ENCODE peak calls at places on chromosome 22, in eight cellular contexts. One of them, this sample, is unnamed.

GRCh38 chr22:39895682-39896081 is 2.1 kb upstream of the ENTHD1 start:
- DNase-seq in right atrium auricular region: no peak
- DNase-seq in GM12864: no peak
- DNase-seq in prostate gland: no peak
- DNase-seq in pancreas: no peak
- DNase-seq in astrocyte of the spinal cord: no peak
- DNase-seq in PC-9: no peak
- DNase-seq in thyroid gland: no peak
- DNase-seq in this sample: no peak

GRCh38 chr22:29310065-29310862 is 3.8 kb downstream of the GAS2L1 start:
- DNase-seq in right atrium auricular region: no peak
- DNase-seq in GM12864: no peak
- DNase-seq in prostate gland: peak
- DNase-seq in pancreas: no peak
- DNase-seq in astrocyte of the spinal cord: no peak
- DNase-seq in PC-9: no peak
- DNase-seq in thyroid gland: peak
- DNase-seq in this sample: no peak

GRCh38 chr22:23580586-23581251 is 629 bp upstream of the IGLL1 start:
- DNase-seq in right atrium auricular region: no peak
- DNase-seq in GM12864: no peak
- DNase-seq in prostate gland: no peak
- DNase-seq in pancreas: no peak
- DNase-seq in astrocyte of the spinal cord: no peak
- DNase-seq in PC-9: no peak
- DNase-seq in thyroid gland: no peak
- DNase-seq in this sample: no peak

GRCh38 chr22:40285508-40285907 is 60.8 kb upstream of the ADSL start:
- DNase-seq in right atrium auricular region: no peak
- DNase-seq in GM12864: no peak
- DNase-seq in prostate gland: no peak
- DNase-seq in pancreas: no peak
- DNase-seq in astrocyte of the spinal cord: no peak
- DNase-seq in PC-9: no peak
- DNase-seq in thyroid gland: no peak
- DNase-seq in this sample: no peak

GRCh38 chr22:40392618-40393017 is 22.2 kb downstream of the SGSM3 start:
- DNase-seq in right atrium auricular region: no peak
- DNase-seq in GM12864: no peak
- DNase-seq in prostate gland: no peak
- DNase-seq in pancreas: no peak
- DNase-seq in astrocyte of the spinal cord: no peak
- DNase-seq in PC-9: no peak
- DNase-seq in thyroid gland: no peak
- DNase-seq in this sample: no peak

GRCh38 chr22:48342016-48342415 is 1485.7 kb downstream of the BRD1 start:
- DNase-seq in right atrium auricular region: no peak
- DNase-seq in GM12864: no peak
- DNase-seq in prostate gland: no peak
- DNase-seq in pancreas: no peak
- DNase-seq in astrocyte of the spinal cord: no peak
- DNase-seq in PC-9: no peak
- DNase-seq in thyroid gland: no peak
- DNase-seq in this sample: no peak

GRCh38 chr22:20267441-20268288 is 453 bp downstream of the RTN4R start:
- DNase-seq in right atrium auricular region: no peak
- DNase-seq in GM12864: no peak
- DNase-seq in prostate gland: no peak
- DNase-seq in pancreas: no peak
- DNase-seq in astrocyte of the spinal cord: no peak
- DNase-seq in PC-9: peak
- DNase-seq in thyroid gland: peak
- DNase-seq in this sample: no peak

GRCh38 chr22:21447694-21448402 is 19.3 kb upstream of the TMEM191C start:
- DNase-seq in right atrium auricular region: no peak
- DNase-seq in GM12864: no peak
- DNase-seq in prostate gland: peak
- DNase-seq in pancreas: peak
- DNase-seq in astrocyte of the spinal cord: no peak
- DNase-seq in PC-9: no peak
- DNase-seq in thyroid gland: peak
- DNase-seq in this sample: no peak

GRCh38 chr22:47199261-47199948 is 437.0 kb downstream of the TBC1D22A start:
- DNase-seq in right atrium auricular region: peak
- DNase-seq in GM12864: no peak
- DNase-seq in prostate gland: no peak
- DNase-seq in pancreas: peak
- DNase-seq in astrocyte of the spinal cord: no peak
- DNase-seq in PC-9: no peak
- DNase-seq in thyroid gland: no peak
- DNase-seq in this sample: no peak

GRCh38 chr22:46902436-46902835 is 140.0 kb downstream of the TBC1D22A start:
- DNase-seq in right atrium auricular region: peak
- DNase-seq in GM12864: no peak
- DNase-seq in prostate gland: no peak
- DNase-seq in pancreas: no peak
- DNase-seq in astrocyte of the spinal cord: no peak
- DNase-seq in PC-9: no peak
- DNase-seq in thyroid gland: peak
- DNase-seq in this sample: no peak

GRCh38 chr22:37650463-37651136 is 7.9 kb upstream of the PDXP start:
- DNase-seq in right atrium auricular region: no peak
- DNase-seq in GM12864: no peak
- DNase-seq in prostate gland: no peak
- DNase-seq in pancreas: no peak
- DNase-seq in astrocyte of the spinal cord: no peak
- DNase-seq in PC-9: no peak
- DNase-seq in thyroid gland: no peak
- DNase-seq in this sample: no peak

GRCh38 chr22:47918936-47919505 is 1156.6 kb downstream of the TBC1D22A start:
- DNase-seq in right atrium auricular region: no peak
- DNase-seq in GM12864: no peak
- DNase-seq in prostate gland: no peak
- DNase-seq in pancreas: no peak
- DNase-seq in astrocyte of the spinal cord: no peak
- DNase-seq in PC-9: no peak
- DNase-seq in thyroid gland: peak
- DNase-seq in this sample: no peak

GRCh38 chr22:20567993-20568417 is 60.6 kb downstream of the MED15 start:
- DNase-seq in right atrium auricular region: no peak
- DNase-seq in GM12864: no peak
- DNase-seq in prostate gland: no peak
- DNase-seq in pancreas: no peak
- DNase-seq in astrocyte of the spinal cord: peak
- DNase-seq in PC-9: no peak
- DNase-seq in thyroid gland: no peak
- DNase-seq in this sample: no peak

GRCh38 chr22:34620832-34621231 is 445.1 kb upstream of the ISX start:
- DNase-seq in right atrium auricular region: no peak
- DNase-seq in GM12864: no peak
- DNase-seq in prostate gland: no peak
- DNase-seq in pancreas: no peak
- DNase-seq in astrocyte of the spinal cord: no peak
- DNase-seq in PC-9: no peak
- DNase-seq in thyroid gland: no peak
- DNase-seq in this sample: no peak

GRCh38 chr22:35313311-35314121 is 13.8 kb downstream of the TOM1 start:
- DNase-seq in right atrium auricular region: no peak
- DNase-seq in GM12864: no peak
- DNase-seq in prostate gland: no peak
- DNase-seq in pancreas: no peak
- DNase-seq in astrocyte of the spinal cord: peak
- DNase-seq in PC-9: peak
- DNase-seq in thyroid gland: peak
- DNase-seq in this sample: no peak

GRCh38 chr22:21686634-21687393 is 21.0 kb downstream of the PPIL2 start:
- DNase-seq in right atrium auricular region: no peak
- DNase-seq in GM12864: no peak
- DNase-seq in prostate gland: no peak
- DNase-seq in pancreas: peak
- DNase-seq in astrocyte of the spinal cord: no peak
- DNase-seq in PC-9: no peak
- DNase-seq in thyroid gland: no peak
- DNase-seq in this sample: no peak

GRCh38 chr22:36377022-36377631 is 10.6 kb downstream of the MYH9 start:
- DNase-seq in right atrium auricular region: no peak
- DNase-seq in GM12864: peak
- DNase-seq in prostate gland: no peak
- DNase-seq in pancreas: no peak
- DNase-seq in astrocyte of the spinal cord: no peak
- DNase-seq in PC-9: no peak
- DNase-seq in thyroid gland: no peak
- DNase-seq in this sample: no peak
- H3K4me3 ChIP-seq in right atrium auricular region: no peak
- H3K4me3 ChIP-seq in GM12864: peak
- H3K4me3 ChIP-seq in prostate gland: no peak
- H3K4me3 ChIP-seq in pancreas: no peak
- H3K4me3 ChIP-seq in astrocyte of the spinal cord: no peak
- H3K4me3 ChIP-seq in PC-9: no peak
- H3K4me3 ChIP-seq in thyroid gland: no peak
- H3K4me3 ChIP-seq in this sample: no peak

GRCh38 chr22:43053176-43053575 is 36.0 kb downstream of the TTLL1 start:
- DNase-seq in right atrium auricular region: no peak
- DNase-seq in GM12864: no peak
- DNase-seq in prostate gland: no peak
- DNase-seq in pancreas: no peak
- DNase-seq in astrocyte of the spinal cord: no peak
- DNase-seq in PC-9: no peak
- DNase-seq in thyroid gland: no peak
- DNase-seq in this sample: no peak
- TF ChIP-seq CTCF in right atrium auricular region: no peak
- TF ChIP-seq CTCF in GM12864: peak
- TF ChIP-seq CTCF in prostate gland: no peak
- TF ChIP-seq CTCF in pancreas: no peak
- TF ChIP-seq CTCF in astrocyte of the spinal cord: peak
- TF ChIP-seq CTCF in PC-9: peak
- TF ChIP-seq CTCF in thyroid gland: no peak
- TF ChIP-seq CTCF in this sample: peak

DNA sequence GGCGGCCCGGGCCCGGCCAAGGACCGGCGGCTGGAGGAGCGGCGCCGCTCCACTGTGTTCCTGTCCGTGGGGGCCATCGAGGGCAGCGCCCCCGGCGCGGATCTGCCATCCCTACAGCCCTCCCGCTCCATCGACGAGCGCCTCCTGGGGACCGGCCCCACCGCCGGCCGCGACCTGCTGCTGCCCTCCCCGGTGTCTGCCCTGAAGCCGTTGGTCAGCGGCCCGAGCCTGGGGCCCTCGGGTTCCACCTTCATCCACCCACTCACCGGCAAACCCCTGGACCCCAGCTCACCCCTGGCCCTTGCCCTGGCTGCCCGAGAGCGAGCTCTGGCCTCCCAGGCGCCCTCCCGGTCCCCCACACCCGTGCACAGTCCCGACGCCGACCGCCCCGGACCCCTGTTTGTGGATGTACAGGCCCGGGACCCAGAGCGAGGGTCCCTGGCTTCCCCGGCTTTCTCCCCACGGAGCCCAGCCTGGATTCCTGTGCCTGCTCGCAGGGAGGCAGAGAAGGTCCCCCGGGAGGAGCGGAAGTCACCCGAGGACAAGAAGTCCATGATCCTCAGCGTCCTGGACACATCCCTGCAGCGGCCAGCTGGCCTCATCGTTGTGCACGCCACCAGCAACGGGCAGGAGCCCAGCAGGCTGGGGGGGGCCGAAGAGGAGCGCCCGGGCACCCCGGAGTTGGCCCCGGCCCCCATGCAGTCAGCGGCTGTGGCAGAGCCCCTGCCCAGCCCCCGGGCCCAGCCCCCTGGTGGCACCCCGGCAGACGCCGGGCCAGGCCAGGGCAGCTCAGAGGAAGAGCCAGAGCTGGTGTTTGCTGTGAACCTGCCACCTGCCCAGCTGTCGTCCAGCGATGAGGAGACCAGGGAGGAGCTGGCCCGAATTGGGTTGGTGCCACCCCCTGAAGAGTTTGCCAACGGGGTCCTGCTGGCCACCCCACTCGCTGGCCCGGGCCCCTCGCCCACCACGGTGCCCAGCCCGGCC is 16.9 kb upstream of the ACR start:
- DNase-seq in right atrium auricular region: no peak
- DNase-seq in GM12864: no peak
- DNase-seq in prostate gland: no peak
- DNase-seq in pancreas: peak
- DNase-seq in astrocyte of the spinal cord: no peak
- DNase-seq in PC-9: no peak
- DNase-seq in thyroid gland: no peak
- DNase-seq in this sample: no peak
- H3K4me3 ChIP-seq in right atrium auricular region: no peak
- H3K4me3 ChIP-seq in GM12864: no peak
- H3K4me3 ChIP-seq in prostate gland: no peak
- H3K4me3 ChIP-seq in pancreas: no peak
- H3K4me3 ChIP-seq in astrocyte of the spinal cord: no peak
- H3K4me3 ChIP-seq in PC-9: no peak
- H3K4me3 ChIP-seq in thyroid gland: no peak
- H3K4me3 ChIP-seq in this sample: no peak

GRCh38 chr22:18070556-18071306 is 7.1 kb upstream of the PEX26 start:
- DNase-seq in right atrium auricular region: no peak
- DNase-seq in GM12864: no peak
- DNase-seq in prostate gland: peak
- DNase-seq in pancreas: no peak
- DNase-seq in astrocyte of the spinal cord: no peak
- DNase-seq in PC-9: no peak
- DNase-seq in thyroid gland: no peak
- DNase-seq in this sample: peak
- TF ChIP-seq CTCF in right atrium auricular region: no peak
- TF ChIP-seq CTCF in GM12864: peak
- TF ChIP-seq CTCF in prostate gland: no peak
- TF ChIP-seq CTCF in pancreas: no peak
- TF ChIP-seq CTCF in astrocyte of the spinal cord: peak
- TF ChIP-seq CTCF in PC-9: peak
- TF ChIP-seq CTCF in thyroid gland: no peak
- TF ChIP-seq CTCF in this sample: peak

DNA sequence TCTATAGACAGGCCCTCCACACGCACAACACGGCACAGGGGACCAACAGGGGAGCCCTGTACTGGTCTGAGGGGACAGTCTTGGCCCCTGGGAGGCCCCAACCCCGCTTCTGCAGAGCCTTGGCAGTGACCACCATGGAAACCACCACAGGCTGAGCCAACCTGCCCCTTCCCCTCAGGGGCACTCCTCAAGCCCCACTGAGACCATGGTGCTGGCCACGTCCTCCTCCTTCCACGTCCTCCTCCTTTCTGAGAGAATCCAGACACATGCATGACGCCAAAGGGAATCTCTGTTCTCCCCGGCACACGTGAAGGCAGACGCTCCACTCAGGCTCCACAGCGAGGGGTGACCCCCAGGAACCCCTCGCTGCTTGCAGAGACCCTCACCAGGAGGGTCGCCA is 2.7 kb downstream of the BRD1 start:
- DNase-seq in right atrium auricular region: no peak
- DNase-seq in GM12864: no peak
- DNase-seq in prostate gland: no peak
- DNase-seq in pancreas: no peak
- DNase-seq in astrocyte of the spinal cord: no peak
- DNase-seq in PC-9: no peak
- DNase-seq in thyroid gland: no peak
- DNase-seq in this sample: no peak
- H3K4me3 ChIP-seq in right atrium auricular region: no peak
- H3K4me3 ChIP-seq in GM12864: no peak
- H3K4me3 ChIP-seq in prostate gland: no peak
- H3K4me3 ChIP-seq in pancreas: no peak
- H3K4me3 ChIP-seq in astrocyte of the spinal cord: no peak
- H3K4me3 ChIP-seq in PC-9: no peak
- H3K4me3 ChIP-seq in thyroid gland: no peak
- H3K4me3 ChIP-seq in this sample: no peak

This sample was measured in LNCaP clone FGC.